ENCODE peak calls at places on chromosomes 6 and 20, in ten cellular contexts. One of them, this sample, is unnamed.
A peak's percentile ranks its signal among the peaks of the same experiment; 100 is the strongest.

GRCh38 chr6:36912583-36912982 is 26.8 kb downstream of the C6orf89 start:
- DNase-seq in GM23338: no peak
- DNase-seq in astrocyte of the spinal cord: peak; percentile 88
- DNase-seq in nephron progenitor cell: no peak
- DNase-seq in ELR: peak; percentile 94
- DNase-seq in GM13976: peak; percentile 70
- DNase-seq in activated T-helper 1 cell treated with anti-CD3 and anti-CD28 coated beads, Interleukin-12 subunit alpha, Interleukin-12 subunit beta, Interleukin-2, Interleukin-4 antibody, amounts not matched to agents 30 ng/mL and 10 ng/mL and 1 ng/mL, durations not matched to agents 14 hours and 24 hours and 36 hours: peak; percentile 72
- DNase-seq in brain microvascular endothelial cell: peak; percentile 75
- DNase-seq in activated CD8-positive, alpha-beta memory T cell treated with anti-CD3 and anti-CD28 coated beads for 48 hours: peak; percentile 28
- DNase-seq in SJCRH30: peak; percentile 48
- DNase-seq in this sample: peak; percentile 42

GRCh38 chr6:75118925-75119515 is 86.8 kb downstream of the COL12A1 start:
- DNase-seq in GM23338: no peak
- DNase-seq in astrocyte of the spinal cord: no peak
- DNase-seq in nephron progenitor cell: no peak
- DNase-seq in ELR: no peak
- DNase-seq in GM13976: no peak
- DNase-seq in activated T-helper 1 cell treated with anti-CD3 and anti-CD28 coated beads, Interleukin-12 subunit alpha, Interleukin-12 subunit beta, Interleukin-2, Interleukin-4 antibody, amounts not matched to agents 30 ng/mL and 10 ng/mL and 1 ng/mL, durations not matched to agents 14 hours and 24 hours and 36 hours: no peak
- DNase-seq in brain microvascular endothelial cell: no peak
- DNase-seq in activated CD8-positive, alpha-beta memory T cell treated with anti-CD3 and anti-CD28 coated beads for 48 hours: no peak
- DNase-seq in SJCRH30: no peak
- DNase-seq in this sample: no peak

GRCh38 chr6:43013020-43013842 is 515 bp downstream of the MEA1 start:
- DNase-seq in GM23338: no peak
- DNase-seq in astrocyte of the spinal cord: no peak
- DNase-seq in nephron progenitor cell: no peak
- DNase-seq in ELR: peak; percentile 61
- DNase-seq in GM13976: no peak
- DNase-seq in activated T-helper 1 cell treated with anti-CD3 and anti-CD28 coated beads, Interleukin-12 subunit alpha, Interleukin-12 subunit beta, Interleukin-2, Interleukin-4 antibody, amounts not matched to agents 30 ng/mL and 10 ng/mL and 1 ng/mL, durations not matched to agents 14 hours and 24 hours and 36 hours: no peak
- DNase-seq in brain microvascular endothelial cell: no peak
- DNase-seq in activated CD8-positive, alpha-beta memory T cell treated with anti-CD3 and anti-CD28 coated beads for 48 hours: peak; percentile 16
- DNase-seq in SJCRH30: peak; percentile 16
- DNase-seq in this sample: peak; percentile 65

GRCh38 chr6:39893286-39893685 is 41.0 kb downstream of the MOCS1 start:
- DNase-seq in GM23338: no peak
- DNase-seq in astrocyte of the spinal cord: no peak
- DNase-seq in nephron progenitor cell: no peak
- DNase-seq in ELR: no peak
- DNase-seq in GM13976: no peak
- DNase-seq in activated T-helper 1 cell treated with anti-CD3 and anti-CD28 coated beads, Interleukin-12 subunit alpha, Interleukin-12 subunit beta, Interleukin-2, Interleukin-4 antibody, amounts not matched to agents 30 ng/mL and 10 ng/mL and 1 ng/mL, durations not matched to agents 14 hours and 24 hours and 36 hours: no peak
- DNase-seq in brain microvascular endothelial cell: no peak
- DNase-seq in activated CD8-positive, alpha-beta memory T cell treated with anti-CD3 and anti-CD28 coated beads for 48 hours: no peak
- DNase-seq in SJCRH30: no peak
- DNase-seq in this sample: no peak

GRCh38 chr6:76351275-76351674 is 278.8 kb upstream of the IMPG1 start:
- DNase-seq in GM23338: peak; percentile 70
- DNase-seq in astrocyte of the spinal cord: no peak
- DNase-seq in nephron progenitor cell: no peak
- DNase-seq in ELR: peak; percentile 8
- DNase-seq in GM13976: no peak
- DNase-seq in activated T-helper 1 cell treated with anti-CD3 and anti-CD28 coated beads, Interleukin-12 subunit alpha, Interleukin-12 subunit beta, Interleukin-2, Interleukin-4 antibody, amounts not matched to agents 30 ng/mL and 10 ng/mL and 1 ng/mL, durations not matched to agents 14 hours and 24 hours and 36 hours: no peak
- DNase-seq in brain microvascular endothelial cell: no peak
- DNase-seq in activated CD8-positive, alpha-beta memory T cell treated with anti-CD3 and anti-CD28 coated beads for 48 hours: no peak
- DNase-seq in SJCRH30: no peak
- DNase-seq in this sample: no peak

GRCh38 chr6:170279977-170280688 is 10.7 kb downstream of the DLL1 start:
- DNase-seq in GM23338: no peak
- DNase-seq in astrocyte of the spinal cord: no peak
- DNase-seq in nephron progenitor cell: peak; percentile 62
- DNase-seq in ELR: peak; percentile 26
- DNase-seq in GM13976: peak; percentile 69
- DNase-seq in activated T-helper 1 cell treated with anti-CD3 and anti-CD28 coated beads, Interleukin-12 subunit alpha, Interleukin-12 subunit beta, Interleukin-2, Interleukin-4 antibody, amounts not matched to agents 30 ng/mL and 10 ng/mL and 1 ng/mL, durations not matched to agents 14 hours and 24 hours and 36 hours: no peak
- DNase-seq in brain microvascular endothelial cell: no peak
- DNase-seq in activated CD8-positive, alpha-beta memory T cell treated with anti-CD3 and anti-CD28 coated beads for 48 hours: no peak
- DNase-seq in SJCRH30: peak; percentile 78
- DNase-seq in this sample: no peak

GRCh38 chr6:52352239-52353008 is 9.5 kb upstream of the PAQR8 start:
- DNase-seq in GM23338: peak; percentile 16
- DNase-seq in astrocyte of the spinal cord: peak; percentile 92
- DNase-seq in nephron progenitor cell: no peak
- DNase-seq in ELR: peak; percentile 99
- DNase-seq in GM13976: peak; percentile 51
- DNase-seq in activated T-helper 1 cell treated with anti-CD3 and anti-CD28 coated beads, Interleukin-12 subunit alpha, Interleukin-12 subunit beta, Interleukin-2, Interleukin-4 antibody, amounts not matched to agents 30 ng/mL and 10 ng/mL and 1 ng/mL, durations not matched to agents 14 hours and 24 hours and 36 hours: no peak
- DNase-seq in brain microvascular endothelial cell: peak; percentile 96
- DNase-seq in activated CD8-positive, alpha-beta memory T cell treated with anti-CD3 and anti-CD28 coated beads for 48 hours: no peak
- DNase-seq in SJCRH30: peak; percentile 71
- DNase-seq in this sample: peak; percentile 78

GRCh38 chr6:161748535-161749386 is 474.9 kb upstream of the AGPAT4 start:
- DNase-seq in GM23338: peak; percentile 96
- DNase-seq in astrocyte of the spinal cord: no peak
- DNase-seq in nephron progenitor cell: peak; percentile 85
- DNase-seq in ELR: peak; percentile 38
- DNase-seq in GM13976: peak; percentile 22
- DNase-seq in activated T-helper 1 cell treated with anti-CD3 and anti-CD28 coated beads, Interleukin-12 subunit alpha, Interleukin-12 subunit beta, Interleukin-2, Interleukin-4 antibody, amounts not matched to agents 30 ng/mL and 10 ng/mL and 1 ng/mL, durations not matched to agents 14 hours and 24 hours and 36 hours: no peak
- DNase-seq in brain microvascular endothelial cell: peak; percentile 37
- DNase-seq in activated CD8-positive, alpha-beta memory T cell treated with anti-CD3 and anti-CD28 coated beads for 48 hours: no peak
- DNase-seq in SJCRH30: peak; percentile 42
- DNase-seq in this sample: no peak

GRCh38 chr20:33606114-33606771 is 55.9 kb upstream of the C20orf144 start:
- DNase-seq in GM23338: no peak
- DNase-seq in astrocyte of the spinal cord: no peak
- DNase-seq in nephron progenitor cell: no peak
- DNase-seq in ELR: no peak
- DNase-seq in GM13976: peak; percentile 28
- DNase-seq in activated T-helper 1 cell treated with anti-CD3 and anti-CD28 coated beads, Interleukin-12 subunit alpha, Interleukin-12 subunit beta, Interleukin-2, Interleukin-4 antibody, amounts not matched to agents 30 ng/mL and 10 ng/mL and 1 ng/mL, durations not matched to agents 14 hours and 24 hours and 36 hours: no peak
- DNase-seq in brain microvascular endothelial cell: no peak
- DNase-seq in activated CD8-positive, alpha-beta memory T cell treated with anti-CD3 and anti-CD28 coated beads for 48 hours: no peak
- DNase-seq in SJCRH30: no peak
- DNase-seq in this sample: no peak

GRCh38 chr6:167806061-167806700 is 20.5 kb upstream of the AFDN start:
- DNase-seq in GM23338: no peak
- DNase-seq in astrocyte of the spinal cord: no peak
- DNase-seq in nephron progenitor cell: no peak
- DNase-seq in ELR: no peak
- DNase-seq in GM13976: no peak
- DNase-seq in activated T-helper 1 cell treated with anti-CD3 and anti-CD28 coated beads, Interleukin-12 subunit alpha, Interleukin-12 subunit beta, Interleukin-2, Interleukin-4 antibody, amounts not matched to agents 30 ng/mL and 10 ng/mL and 1 ng/mL, durations not matched to agents 14 hours and 24 hours and 36 hours: no peak
- DNase-seq in brain microvascular endothelial cell: no peak
- DNase-seq in activated CD8-positive, alpha-beta memory T cell treated with anti-CD3 and anti-CD28 coated beads for 48 hours: no peak
- DNase-seq in SJCRH30: no peak
- DNase-seq in this sample: no peak

GRCh38 chr20:11454966-11455799 is 462.5 kb upstream of the BTBD3 start:
- DNase-seq in GM23338: no peak
- DNase-seq in astrocyte of the spinal cord: peak; percentile 77
- DNase-seq in nephron progenitor cell: peak; percentile 12
- DNase-seq in ELR: peak; percentile 87
- DNase-seq in GM13976: no peak
- DNase-seq in activated T-helper 1 cell treated with anti-CD3 and anti-CD28 coated beads, Interleukin-12 subunit alpha, Interleukin-12 subunit beta, Interleukin-2, Interleukin-4 antibody, amounts not matched to agents 30 ng/mL and 10 ng/mL and 1 ng/mL, durations not matched to agents 14 hours and 24 hours and 36 hours: no peak
- DNase-seq in brain microvascular endothelial cell: peak; percentile 79
- DNase-seq in activated CD8-positive, alpha-beta memory T cell treated with anti-CD3 and anti-CD28 coated beads for 48 hours: no peak
- DNase-seq in SJCRH30: peak; percentile 5
- DNase-seq in this sample: peak; percentile 34

GRCh38 chr6:84220809-84221409 is 6.5 kb downstream of the CEP162 start:
- DNase-seq in GM23338: peak; percentile 44
- DNase-seq in astrocyte of the spinal cord: peak; percentile 60
- DNase-seq in nephron progenitor cell: no peak
- DNase-seq in ELR: peak; percentile 49
- DNase-seq in GM13976: no peak
- DNase-seq in activated T-helper 1 cell treated with anti-CD3 and anti-CD28 coated beads, Interleukin-12 subunit alpha, Interleukin-12 subunit beta, Interleukin-2, Interleukin-4 antibody, amounts not matched to agents 30 ng/mL and 10 ng/mL and 1 ng/mL, durations not matched to agents 14 hours and 24 hours and 36 hours: no peak
- DNase-seq in brain microvascular endothelial cell: no peak
- DNase-seq in activated CD8-positive, alpha-beta memory T cell treated with anti-CD3 and anti-CD28 coated beads for 48 hours: no peak
- DNase-seq in SJCRH30: no peak
- DNase-seq in this sample: no peak

GRCh38 chr20:4009305-4009704 is 6.1 kb downstream of the RNF24 start:
- DNase-seq in GM23338: no peak
- DNase-seq in astrocyte of the spinal cord: no peak
- DNase-seq in nephron progenitor cell: no peak
- DNase-seq in ELR: no peak
- DNase-seq in GM13976: no peak
- DNase-seq in activated T-helper 1 cell treated with anti-CD3 and anti-CD28 coated beads, Interleukin-12 subunit alpha, Interleukin-12 subunit beta, Interleukin-2, Interleukin-4 antibody, amounts not matched to agents 30 ng/mL and 10 ng/mL and 1 ng/mL, durations not matched to agents 14 hours and 24 hours and 36 hours: no peak
- DNase-seq in brain microvascular endothelial cell: no peak
- DNase-seq in activated CD8-positive, alpha-beta memory T cell treated with anti-CD3 and anti-CD28 coated beads for 48 hours: no peak
- DNase-seq in SJCRH30: no peak
- DNase-seq in this sample: no peak

GRCh38 chr6:63963756-63964315 is 328.2 kb downstream of the PHF3 start:
- DNase-seq in GM23338: no peak
- DNase-seq in astrocyte of the spinal cord: no peak
- DNase-seq in nephron progenitor cell: no peak
- DNase-seq in ELR: no peak
- DNase-seq in GM13976: no peak
- DNase-seq in activated T-helper 1 cell treated with anti-CD3 and anti-CD28 coated beads, Interleukin-12 subunit alpha, Interleukin-12 subunit beta, Interleukin-2, Interleukin-4 antibody, amounts not matched to agents 30 ng/mL and 10 ng/mL and 1 ng/mL, durations not matched to agents 14 hours and 24 hours and 36 hours: no peak
- DNase-seq in brain microvascular endothelial cell: no peak
- DNase-seq in activated CD8-positive, alpha-beta memory T cell treated with anti-CD3 and anti-CD28 coated beads for 48 hours: no peak
- DNase-seq in SJCRH30: no peak
- DNase-seq in this sample: no peak

GRCh38 chr6:25279748-25280616 is 808 bp downstream of the CARMIL1 start:
- DNase-seq in GM23338: peak; percentile 89
- DNase-seq in astrocyte of the spinal cord: no peak
- DNase-seq in nephron progenitor cell: peak; percentile 44
- DNase-seq in ELR: peak; percentile 2
- DNase-seq in GM13976: peak; percentile 62
- DNase-seq in activated T-helper 1 cell treated with anti-CD3 and anti-CD28 coated beads, Interleukin-12 subunit alpha, Interleukin-12 subunit beta, Interleukin-2, Interleukin-4 antibody, amounts not matched to agents 30 ng/mL and 10 ng/mL and 1 ng/mL, durations not matched to agents 14 hours and 24 hours and 36 hours: no peak
- DNase-seq in brain microvascular endothelial cell: no peak
- DNase-seq in activated CD8-positive, alpha-beta memory T cell treated with anti-CD3 and anti-CD28 coated beads for 48 hours: no peak
- DNase-seq in SJCRH30: no peak
- DNase-seq in this sample: no peak

GRCh38 chr20:6395695-6396094 is 272.9 kb upstream of the FERMT1 start:
- DNase-seq in GM23338: no peak
- DNase-seq in astrocyte of the spinal cord: peak; percentile 43
- DNase-seq in nephron progenitor cell: no peak
- DNase-seq in ELR: no peak
- DNase-seq in GM13976: no peak
- DNase-seq in activated T-helper 1 cell treated with anti-CD3 and anti-CD28 coated beads, Interleukin-12 subunit alpha, Interleukin-12 subunit beta, Interleukin-2, Interleukin-4 antibody, amounts not matched to agents 30 ng/mL and 10 ng/mL and 1 ng/mL, durations not matched to agents 14 hours and 24 hours and 36 hours: no peak
- DNase-seq in brain microvascular endothelial cell: peak; percentile 36
- DNase-seq in activated CD8-positive, alpha-beta memory T cell treated with anti-CD3 and anti-CD28 coated beads for 48 hours: no peak
- DNase-seq in SJCRH30: no peak
- DNase-seq in this sample: no peak

GRCh38 chr6:19668710-19669109 is 168.5 kb upstream of the ID4 start:
- DNase-seq in GM23338: no peak
- DNase-seq in astrocyte of the spinal cord: no peak
- DNase-seq in nephron progenitor cell: no peak
- DNase-seq in ELR: no peak
- DNase-seq in GM13976: no peak
- DNase-seq in activated T-helper 1 cell treated with anti-CD3 and anti-CD28 coated beads, Interleukin-12 subunit alpha, Interleukin-12 subunit beta, Interleukin-2, Interleukin-4 antibody, amounts not matched to agents 30 ng/mL and 10 ng/mL and 1 ng/mL, durations not matched to agents 14 hours and 24 hours and 36 hours: no peak
- DNase-seq in brain microvascular endothelial cell: peak; percentile 33
- DNase-seq in activated CD8-positive, alpha-beta memory T cell treated with anti-CD3 and anti-CD28 coated beads for 48 hours: no peak
- DNase-seq in SJCRH30: no peak
- DNase-seq in this sample: no peak

GRCh38 chr6:10510592-10511367 is 10.4 kb upstream of the GCNT2 start:
- DNase-seq in GM23338: peak; percentile 82
- DNase-seq in astrocyte of the spinal cord: peak; percentile 51
- DNase-seq in nephron progenitor cell: peak; percentile 61
- DNase-seq in ELR: peak; percentile 79
- DNase-seq in GM13976: peak; percentile 71
- DNase-seq in activated T-helper 1 cell treated with anti-CD3 and anti-CD28 coated beads, Interleukin-12 subunit alpha, Interleukin-12 subunit beta, Interleukin-2, Interleukin-4 antibody, amounts not matched to agents 30 ng/mL and 10 ng/mL and 1 ng/mL, durations not matched to agents 14 hours and 24 hours and 36 hours: peak; percentile 35
- DNase-seq in brain microvascular endothelial cell: peak; percentile 18
- DNase-seq in activated CD8-positive, alpha-beta memory T cell treated with anti-CD3 and anti-CD28 coated beads for 48 hours: no peak
- DNase-seq in SJCRH30: peak; percentile 35
- DNase-seq in this sample: peak; percentile 13

GRCh38 chr6:27251672-27252251 is 4.3 kb downstream of the PRSS16 start:
- DNase-seq in GM23338: peak; percentile 98
- DNase-seq in astrocyte of the spinal cord: peak; percentile 37
- DNase-seq in nephron progenitor cell: peak; percentile 87
- DNase-seq in ELR: peak; percentile 52
- DNase-seq in GM13976: peak; percentile 95
- DNase-seq in activated T-helper 1 cell treated with anti-CD3 and anti-CD28 coated beads, Interleukin-12 subunit alpha, Interleukin-12 subunit beta, Interleukin-2, Interleukin-4 antibody, amounts not matched to agents 30 ng/mL and 10 ng/mL and 1 ng/mL, durations not matched to agents 14 hours and 24 hours and 36 hours: peak; percentile 51
- DNase-seq in brain microvascular endothelial cell: peak; percentile 77
- DNase-seq in activated CD8-positive, alpha-beta memory T cell treated with anti-CD3 and anti-CD28 coated beads for 48 hours: peak; percentile 27
- DNase-seq in SJCRH30: no peak
- DNase-seq in this sample: no peak

GRCh38 chr6:151239603-151240035 is at the start of gene AKAP12:
- DNase-seq in GM23338: peak; percentile 76
- DNase-seq in astrocyte of the spinal cord: no peak
- DNase-seq in nephron progenitor cell: no peak
- DNase-seq in ELR: no peak
- DNase-seq in GM13976: no peak
- DNase-seq in activated T-helper 1 cell treated with anti-CD3 and anti-CD28 coated beads, Interleukin-12 subunit alpha, Interleukin-12 subunit beta, Interleukin-2, Interleukin-4 antibody, amounts not matched to agents 30 ng/mL and 10 ng/mL and 1 ng/mL, durations not matched to agents 14 hours and 24 hours and 36 hours: no peak
- DNase-seq in brain microvascular endothelial cell: no peak
- DNase-seq in activated CD8-positive, alpha-beta memory T cell treated with anti-CD3 and anti-CD28 coated beads for 48 hours: no peak
- DNase-seq in SJCRH30: peak; percentile 76
- DNase-seq in this sample: no peak

GRCh38 chr6:37303891-37304503 is 46.1 kb upstream of the TMEM217 start:
- DNase-seq in GM23338: peak; percentile 44
- DNase-seq in astrocyte of the spinal cord: peak; percentile 27
- DNase-seq in nephron progenitor cell: peak; percentile 15
- DNase-seq in ELR: peak; percentile 66
- DNase-seq in GM13976: peak; percentile 50
- DNase-seq in activated T-helper 1 cell treated with anti-CD3 and anti-CD28 coated beads, Interleukin-12 subunit alpha, Interleukin-12 subunit beta, Interleukin-2, Interleukin-4 antibody, amounts not matched to agents 30 ng/mL and 10 ng/mL and 1 ng/mL, durations not matched to agents 14 hours and 24 hours and 36 hours: no peak
- DNase-seq in brain microvascular endothelial cell: peak; percentile 32
- DNase-seq in activated CD8-positive, alpha-beta memory T cell treated with anti-CD3 and anti-CD28 coated beads for 48 hours: no peak
- DNase-seq in SJCRH30: peak; percentile 28
- DNase-seq in this sample: no peak

GRCh38 chr6:157778719-157779118 is 44.3 kb upstream of the SNX9 start:
- DNase-seq in GM23338: no peak
- DNase-seq in astrocyte of the spinal cord: no peak
- DNase-seq in nephron progenitor cell: no peak
- DNase-seq in ELR: no peak
- DNase-seq in GM13976: no peak
- DNase-seq in activated T-helper 1 cell treated with anti-CD3 and anti-CD28 coated beads, Interleukin-12 subunit alpha, Interleukin-12 subunit beta, Interleukin-2, Interleukin-4 antibody, amounts not matched to agents 30 ng/mL and 10 ng/mL and 1 ng/mL, durations not matched to agents 14 hours and 24 hours and 36 hours: no peak
- DNase-seq in brain microvascular endothelial cell: no peak
- DNase-seq in activated CD8-positive, alpha-beta memory T cell treated with anti-CD3 and anti-CD28 coated beads for 48 hours: no peak
- DNase-seq in SJCRH30: no peak
- DNase-seq in this sample: no peak

This sample was measured in T1000.